ENCODE peak calls at places on chromosome 3, in eight cellular contexts. F is fibroblast of lung, T is NB4, S is WERI-Rb-1, Z is astrocyte of the cerebellum, W is GM06990, Q is A549, A is cardiac fibroblast. U is an unnamed sample.

GRCh38 chr3:119099785-119100184 is 46.2 kb upstream of the TEX55 start:
- DNase-seq in F (no peak), T (no peak), S (no peak), Z (no peak), W (no peak), Q (no peak), A (no peak), U (no peak)

GRCh38 chr3:127045435-127046045 is 62.6 kb downstream of the PLXNA1 start:
- DNase-seq in F (no peak), T (no peak), S (no peak), Z (no peak), W (no peak), Q (no peak), A (no peak), U (no peak)

GRCh38 chr3:189638276-189639031 is 7.3 kb downstream of the TP63 start:
- DNase-seq in F (no peak), T (no peak), S (no peak), Z (no peak), W (no peak), Q (no peak), A (no peak), U (peak; percentile 21)

GRCh38 chr3:187062526-187063177 is 76.6 kb downstream of the RPL39L start:
- DNase-seq in F (peak; percentile 75), T (peak; percentile 54), S (no peak), Z (peak; percentile 18), W (no peak), Q (peak; percentile 72), A (peak; percentile 88), U (peak; percentile 24)

GRCh38 chr3:46127503-46127902 is 80.6 kb downstream of the CCR1 start:
- DNase-seq in F (peak; percentile 93), T (peak; percentile 63), S (no peak), Z (peak; percentile 76), W (no peak), Q (peak; percentile 13), A (peak; percentile 87), U (no peak)

GRCh38 chr3:182268711-182269110 is 524.6 kb upstream of the ATP11B start:
- DNase-seq in F (no peak), T (no peak), S (no peak), Z (no peak), W (no peak), Q (no peak), A (no peak), U (no peak)

GRCh38 chr3:59547874-59548273 is 498.0 kb upstream of the CFAP20DC start:
- DNase-seq in F (peak; percentile 54), T (no peak), S (no peak), Z (no peak), W (no peak), Q (no peak), A (no peak), U (no peak)

GRCh38 chr3:127265581-127265981 is 22.3 kb downstream of the PRR20G start:
- DNase-seq in F (no peak), T (no peak), S (no peak), Z (no peak), W (no peak), Q (no peak), A (no peak), U (no peak)

GRCh38 chr3:149145926-149146325 is 16.5 kb downstream of the HPS3 start:
- DNase-seq in F (no peak), T (peak; percentile 76), S (no peak), Z (no peak), W (peak; percentile 63), Q (no peak), A (no peak), U (peak; percentile 43)

GRCh38 chr3:114686624-114687023 is 392.8 kb downstream of the TIGIT start:
- DNase-seq in F (no peak), T (peak; percentile 3), S (no peak), Z (no peak), W (no peak), Q (no peak), A (peak; percentile 31), U (no peak)

GRCh38 chr3:11600501-11601282 is 43.0 kb downstream of the VGLL4 start:
- DNase-seq in F (peak; percentile 100), T (no peak), S (no peak), Z (peak; percentile 98), W (no peak), Q (peak; percentile 93), A (peak; percentile 98), U (no peak)

GRCh38 chr3:109922898-109923297 is 585.6 kb upstream of the DPPA4 start:
- DNase-seq in F (no peak), T (no peak), S (no peak), Z (no peak), W (no peak), Q (no peak), A (no peak), U (no peak)

GRCh38 chr3:109920749-109921148 is 583.4 kb upstream of the DPPA4 start:
- DNase-seq in F (no peak), T (no peak), S (no peak), Z (no peak), W (no peak), Q (no peak), A (no peak), U (no peak)

GRCh38 chr3:109921509-109921908 is 584.2 kb upstream of the DPPA4 start:
- DNase-seq in F (no peak), T (no peak), S (no peak), Z (no peak), W (no peak), Q (no peak), A (no peak), U (no peak)

GRCh38 chr3:109924196-109924595 is 586.9 kb upstream of the DPPA4 start:
- DNase-seq in F (no peak), T (no peak), S (no peak), Z (no peak), W (no peak), Q (no peak), A (no peak), U (no peak)

GRCh38 chr3:109923431-109923830 is 586.1 kb upstream of the DPPA4 start:
- DNase-seq in F (no peak), T (no peak), S (no peak), Z (no peak), W (no peak), Q (no peak), A (no peak), U (peak; percentile 9)
- TF ChIP-seq CTCF in F (no peak), T (no peak), S (no peak), Z (no peak), W (no peak), Q (no peak), A (no peak), U (no peak)

GRCh38 chr3:52246728-52247454 is 1.3 kb downstream of the PPM1M start:
- DNase-seq in F (no peak), T (peak; percentile 36), S (no peak), Z (no peak), W (no peak), Q (no peak), A (no peak), U (peak; percentile 33)
- H3K4me3 ChIP-seq in F (peak overlapping the region; percentile 60), T (no peak overlapping the region), S (no peak overlapping the region), Z (peak overlapping the region; percentile 50), W (peak overlapping the region; percentile 76), Q (no peak overlapping the region), A (no peak overlapping the region), U (peak overlapping the region; percentile 86)

GRCh38 chr3:184874709-184875644 is 63.0 kb downstream of the VPS8 start:
- DNase-seq in F (peak; percentile 19), T (peak; percentile 49), S (peak; percentile 44), Z (peak; percentile 4), W (no peak), Q (peak; percentile 14), A (peak; percentile 56), U (peak; percentile 44)
- TF ChIP-seq CTCF in F (peak; percentile 45), T (peak; percentile 44), S (peak; percentile 57), Z (peak; percentile 63), W (peak; percentile 49), Q (peak; percentile 63), A (peak; percentile 63), U (peak; percentile 45)

GRCh38 chr3:40290396-40290795 is 19.1 kb upstream of the EIF1B start:
- DNase-seq in F (no peak), T (no peak), S (no peak), Z (no peak), W (no peak), Q (no peak), A (no peak), U (no peak)
- H3K4me3 ChIP-seq in F (no peak overlapping the region), T (no peak overlapping the region), S (no peak overlapping the region), Z (no peak overlapping the region), W (no peak overlapping the region), Q (no peak overlapping the region), A (no peak overlapping the region), U (no peak overlapping the region)

DNA sequence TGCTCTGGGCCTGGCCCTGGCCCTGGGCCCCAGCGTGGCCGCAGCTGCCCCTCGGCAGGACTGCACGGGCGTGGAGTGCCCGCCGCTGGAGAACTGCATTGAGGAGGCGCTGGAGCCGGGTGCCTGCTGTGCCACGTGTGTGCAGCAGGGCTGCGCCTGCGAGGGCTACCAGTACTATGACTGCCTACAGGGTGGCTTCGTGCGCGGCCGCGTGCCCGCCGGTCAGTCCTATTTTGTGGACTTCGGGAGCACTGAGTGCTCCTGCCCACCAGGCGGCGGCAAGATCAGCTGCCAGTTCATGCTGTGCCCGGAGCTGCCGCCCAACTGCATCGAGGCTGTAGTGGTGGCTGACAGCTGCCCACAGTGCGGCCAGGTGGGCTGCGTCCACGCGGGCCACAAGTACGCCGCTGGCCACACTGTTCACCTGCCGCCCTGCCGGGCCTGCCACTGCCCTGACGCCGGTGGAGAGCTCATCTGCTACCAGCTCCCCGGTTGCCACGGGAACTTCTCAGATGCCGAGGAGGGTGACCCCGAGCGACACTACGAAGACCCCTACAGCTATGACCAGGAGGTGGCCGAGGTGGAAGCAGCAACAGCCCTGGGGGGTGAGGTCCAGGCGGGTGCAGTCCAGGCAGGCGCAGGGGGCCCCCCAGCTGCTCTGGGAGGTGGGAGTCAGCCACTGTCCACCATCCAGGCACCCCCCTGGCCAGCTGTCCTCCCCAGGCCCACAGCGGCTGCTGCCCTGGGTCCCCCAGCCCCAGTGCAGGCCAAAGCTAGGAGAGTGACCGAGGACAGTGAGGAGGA is 21.7 kb downstream of the FBLN2 start:
- DNase-seq in F (no peak), T (no peak), S (no peak), Z (no peak), W (no peak), Q (peak; percentile 10), A (no peak), U (no peak)
- TF ChIP-seq CTCF in F (no peak), T (no peak), S (no peak), Z (no peak), W (no peak), Q (no peak), A (no peak), U (no peak)

DNA sequence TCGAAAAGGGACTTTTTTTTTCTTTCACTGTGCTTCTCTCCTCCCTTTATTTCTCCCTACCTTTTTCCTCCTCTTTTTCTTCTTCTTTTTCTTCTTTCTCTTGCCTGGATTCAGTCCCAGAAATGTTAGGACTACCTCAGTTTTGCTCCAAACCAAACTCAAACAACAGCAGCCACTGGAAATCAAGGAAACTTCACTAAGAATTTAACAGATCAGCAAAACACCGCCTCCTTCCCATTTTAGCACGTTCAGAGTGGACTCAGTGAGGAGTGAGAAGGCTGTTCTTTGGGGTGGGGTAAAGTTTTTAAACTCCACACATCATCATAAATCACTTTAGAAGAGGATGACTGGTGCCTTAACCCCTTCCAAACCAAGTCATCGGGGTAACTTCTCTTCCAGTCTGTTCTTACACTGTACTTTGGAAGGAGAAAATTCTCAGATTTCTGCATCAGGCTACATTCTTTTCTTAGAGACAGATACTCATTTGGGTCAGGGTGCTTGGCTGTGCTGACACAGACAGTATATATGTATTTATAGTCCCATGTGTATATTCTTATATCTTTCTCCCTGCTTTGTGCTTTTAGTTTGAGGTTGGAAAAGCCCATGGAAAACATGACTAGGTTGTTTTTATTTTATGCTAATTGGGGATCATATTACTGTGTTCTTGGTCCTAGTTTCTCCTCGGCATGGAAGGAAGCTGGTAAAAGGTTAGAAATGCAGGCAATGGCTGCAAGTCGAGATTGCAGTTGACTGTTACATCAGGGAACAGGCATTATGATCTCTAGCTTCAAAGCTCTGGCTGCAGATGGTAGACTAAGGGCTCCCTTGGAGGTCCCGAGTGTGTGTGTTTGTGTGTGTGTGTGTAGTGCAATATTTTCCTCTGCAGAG is at the start of gene CCDC80:
- DNase-seq in F (peak; percentile 95), T (no peak), S (no peak), Z (peak; percentile 92), W (no peak), Q (peak; percentile 91), A (peak; percentile 95), U (peak; percentile 27)
- H3K4me3 ChIP-seq in F (peak within 1 kb of the TSS; percentile 76), T (no peak within 1 kb of the TSS), S (no peak within 1 kb of the TSS), Z (peak within 1 kb of the TSS; percentile 66), W (no peak within 1 kb of the TSS), Q (peak within 1 kb of the TSS; percentile 47), A (peak within 1 kb of the TSS; percentile 71), U (no peak within 1 kb of the TSS)

U was measured in GM12865.